ENCODE peak calls at places on chromosomes 7 and 10, in four cellular contexts. B is H9, I is IMR-90, V is mesendoderm. P is an unnamed sample.

GRCh38 chr10:126397640-126398382 is 9.5 kb upstream of the ADAM12 start:
- DNase-seq in I (peak), B (no peak), V (peak), P (no peak)

GRCh38 chr10:30586828-30587227 is 42.7 kb downstream of the LYZL2 start:
- DNase-seq in B (no peak), V (no peak), I (no peak), P (no peak)

GRCh38 chr10:8487346-8487745 is 432.9 kb downstream of the GATA3 start:
- DNase-seq in I (no peak), B (no peak), V (no peak), P (no peak)

GRCh38 chr7:29923231-29923630 is 66.4 kb downstream of the SCRN1 start:
- DNase-seq in B (no peak), V (no peak), I (no peak), P (no peak)

GRCh38 chr7:150954986-150955518 is 23.1 kb downstream of the KCNH2 start:
- DNase-seq in B (no peak), I (no peak), V (no peak), P (no peak)

GRCh38 chr7:155872678-155873369 is 60.6 kb upstream of the SHH start:
- DNase-seq in V (no peak), I (no peak), B (peak), P (peak)

GRCh38 chr10:94292448-94293118 is 70.2 kb downstream of the NOC3L start:
- DNase-seq in B (no peak), V (no peak), I (peak), P (no peak)

GRCh38 chr10:68135362-68135761 is 26.1 kb downstream of the MYPN start:
- DNase-seq in V (no peak), B (no peak), I (peak), P (no peak)

GRCh38 chr10:52563361-52563760 is 209.2 kb downstream of the MBL2 start:
- DNase-seq in I (peak), B (no peak), V (no peak), P (no peak)

GRCh38 chr10:132163826-132164515 is 22.8 kb upstream of the DPYSL4 start:
- DNase-seq in B (no peak), V (no peak), I (no peak), P (no peak)

GRCh38 chr10:72081772-72082590 is 6.4 kb downstream of the SPOCK2 start:
- DNase-seq in I (no peak), B (no peak), V (no peak), P (no peak)

GRCh38 chr10:122170802-122171201 is 100.3 kb upstream of the BTBD16 start:
- DNase-seq in B (no peak), V (peak), I (no peak), P (no peak)
- H3K56ac ChIP-seq in B (no peak), V (no peak), I (no peak), P (no peak)

GRCh38 chr10:25425776-25426175 is 251.0 kb downstream of the GPR158 start:
- DNase-seq in V (no peak), I (no peak), B (no peak), P (no peak)
- H3K4ac ChIP-seq in V (no peak), I (no peak), B (no peak), P (no peak)

GRCh38 chr7:81210092-81211064 is 291.5 kb upstream of the SEMA3C start:
- DNase-seq in V (no peak), B (no peak), I (peak), P (no peak)

GRCh38 chr7:81209059-81209458 is 290.2 kb upstream of the SEMA3C start:
- DNase-seq in B (no peak), I (peak), V (peak), P (no peak)

GRCh38 chr7:81211204-81211603 is 292.4 kb upstream of the SEMA3C start:
- DNase-seq in V (no peak), I (no peak), B (no peak), P (no peak)

GRCh38 chr7:81211617-81212016 is 292.8 kb upstream of the SEMA3C start:
- DNase-seq in I (peak), B (no peak), V (peak), P (no peak)

GRCh38 chr7:81213394-81213793 is 294.5 kb upstream of the SEMA3C start:
- DNase-seq in I (no peak), V (no peak), B (no peak), P (no peak)
- H3K56ac ChIP-seq in I (no peak), V (no peak), B (no peak), P (no peak)

GRCh38 chr10:29204119-29204518 is 84.8 kb upstream of the LYZL1 start:
- DNase-seq in V (peak), B (peak), I (no peak), P (no peak)
- H3K4ac ChIP-seq in V (peak), B (no peak), I (no peak), P (no peak)

GRCh38 chr7:46449743-46450142 is 528.7 kb upstream of the IGFBP3 start:
- DNase-seq in B (no peak), I (no peak), V (no peak), P (no peak)

GRCh38 chr7:46448478-46448877 is 527.4 kb upstream of the IGFBP3 start:
- DNase-seq in I (no peak), V (no peak), B (no peak), P (no peak)

GRCh38 chr7:46450871-46451270 is 529.8 kb upstream of the IGFBP3 start:
- DNase-seq in V (no peak), I (peak), B (no peak), P (no peak)

GRCh38 chr7:46452781-46453180 is 531.7 kb upstream of the IGFBP3 start:
- DNase-seq in B (no peak), I (no peak), V (no peak), P (no peak)

DNA sequence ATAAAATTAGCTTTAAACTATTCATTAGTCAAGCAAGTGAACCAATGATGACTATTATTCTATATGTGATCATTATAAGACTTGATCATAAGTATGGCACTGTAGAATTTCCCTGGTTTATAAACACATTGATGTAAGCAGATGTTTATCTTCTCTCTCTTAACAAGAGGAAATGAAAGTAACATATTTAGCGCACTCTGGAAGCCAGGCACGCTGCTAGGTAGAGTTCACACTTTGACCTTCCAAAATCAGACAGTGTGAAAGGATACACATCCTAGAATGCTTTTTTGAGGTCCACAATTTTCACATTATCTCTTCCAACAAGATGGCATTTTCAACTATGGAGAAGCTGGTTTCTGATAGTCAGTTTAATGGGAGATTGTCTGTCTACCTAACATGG is 529.4 kb upstream of the IGFBP3 start:
- DNase-seq in V (no peak), I (no peak), B (no peak), P (no peak)
- H3K56ac ChIP-seq in V (no peak), I (no peak), B (no peak), P (no peak)

DNA sequence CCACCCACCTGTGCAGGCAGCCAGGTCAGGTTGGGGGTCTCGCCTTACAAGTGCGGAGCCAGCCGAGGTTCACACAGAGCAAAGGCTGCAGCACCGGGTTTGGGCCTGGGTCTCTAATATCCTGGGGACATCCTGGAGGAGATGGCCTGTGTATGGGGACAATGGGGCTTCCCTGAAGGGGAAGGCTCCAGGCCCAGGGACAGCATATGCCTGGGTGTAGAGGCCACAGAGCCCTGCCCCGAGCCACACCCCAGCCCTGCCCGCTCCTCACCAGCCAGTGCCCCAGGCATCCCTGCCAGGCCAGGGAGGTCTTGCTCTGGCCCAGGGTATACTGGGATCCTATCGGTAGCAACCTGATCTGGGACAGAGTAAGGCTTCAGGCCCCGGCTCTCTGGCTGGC is 9.1 kb downstream of the TTYH3 start:
- DNase-seq in I (no peak), V (no peak), B (no peak), P (no peak)
- H3K4ac ChIP-seq in I (peak), V (peak), B (no peak), P (peak)

GRCh38 chr10:78895469-78895868 is 173.3 kb upstream of the ZMIZ1 start:
- DNase-seq in V (no peak), B (peak), I (no peak), P (no peak)
- H3K56ac ChIP-seq in V (no peak), B (no peak), I (no peak), P (no peak)

GRCh38 chr7:100170111-100170897 is 1.9 kb upstream of the GAL3ST4 start:
- DNase-seq in B (no peak), I (no peak), V (no peak), P (no peak)
- H3K4ac ChIP-seq in B (no peak), I (no peak), V (no peak), P (no peak)

GRCh38 chr10:49158399-49158798 is 24.6 kb upstream of the FAM170B start:
- DNase-seq in B (no peak), V (no peak), I (no peak), P (no peak)
- H3K56ac ChIP-seq in B (no peak), V (no peak), I (no peak), P (no peak)

P was measured in H1.